ENCODE peak calls at places on chromosomes 3 and 15, in six cellular contexts. One of them, this sample, is unnamed.

GRCh38 chr15:49814709-49815108 is 193.9 kb downstream of the DTWD1 start:
- DNase-seq in thyroid gland: no peak
- DNase-seq in fibroblast of lung: no peak
- DNase-seq in suprapubic skin: no peak
- DNase-seq in heart right ventricle: no peak
- DNase-seq in right atrium auricular region: no peak
- DNase-seq in this sample: no peak

GRCh38 chr3:101703169-101703568 is 16.7 kb upstream of the RPL24 start:
- DNase-seq in fibroblast of lung: no peak
- DNase-seq in right atrium auricular region: no peak
- DNase-seq in suprapubic skin: no peak
- DNase-seq in heart right ventricle: no peak
- DNase-seq in thyroid gland: no peak
- DNase-seq in this sample: no peak

GRCh38 chr15:77118787-77119410 is 48.0 kb upstream of the TSPAN3 start:
- DNase-seq in suprapubic skin: no peak
- DNase-seq in thyroid gland: peak; percentile 52
- DNase-seq in fibroblast of lung: peak; percentile 87
- DNase-seq in heart right ventricle: peak; percentile 60
- DNase-seq in right atrium auricular region: no peak
- DNase-seq in this sample: peak; percentile 47

GRCh38 chr15:91855684-91856553 is 2.4 kb downstream of the SLCO3A1 start:
- DNase-seq in suprapubic skin: no peak
- DNase-seq in right atrium auricular region: no peak
- DNase-seq in thyroid gland: peak; percentile 73
- DNase-seq in fibroblast of lung: no peak
- DNase-seq in heart right ventricle: no peak
- DNase-seq in this sample: peak; percentile 21

GRCh38 chr3:14471690-14472089 is 68.5 kb downstream of the GRIP2 start:
- DNase-seq in heart right ventricle: no peak
- DNase-seq in thyroid gland: no peak
- DNase-seq in right atrium auricular region: no peak
- DNase-seq in fibroblast of lung: no peak
- DNase-seq in suprapubic skin: no peak
- DNase-seq in this sample: no peak

GRCh38 chr15:100338247-100338646 is 3.5 kb downstream of the ADAMTS17 start:
- DNase-seq in thyroid gland: no peak
- DNase-seq in suprapubic skin: no peak
- DNase-seq in fibroblast of lung: no peak
- DNase-seq in heart right ventricle: no peak
- DNase-seq in right atrium auricular region: no peak
- DNase-seq in this sample: peak; percentile 62

GRCh38 chr3:148477375-148477774 is 220.3 kb upstream of the AGTR1 start:
- DNase-seq in right atrium auricular region: no peak
- DNase-seq in thyroid gland: no peak
- DNase-seq in suprapubic skin: no peak
- DNase-seq in heart right ventricle: no peak
- DNase-seq in fibroblast of lung: no peak
- DNase-seq in this sample: no peak

GRCh38 chr3:24682141-24682547 is 187.5 kb upstream of the THRB start:
- DNase-seq in heart right ventricle: no peak
- DNase-seq in right atrium auricular region: no peak
- DNase-seq in thyroid gland: no peak
- DNase-seq in fibroblast of lung: peak; percentile 35
- DNase-seq in suprapubic skin: no peak
- DNase-seq in this sample: no peak

GRCh38 chr15:29821416-29822099 is 710 bp downstream of the TJP1 start:
- DNase-seq in thyroid gland: peak; percentile 78
- DNase-seq in right atrium auricular region: peak; percentile 84
- DNase-seq in suprapubic skin: peak; percentile 85
- DNase-seq in heart right ventricle: peak; percentile 83
- DNase-seq in fibroblast of lung: peak; percentile 79
- DNase-seq in this sample: no peak

GRCh38 chr3:128497305-128498126 is 4.5 kb upstream of the GATA2 start:
- DNase-seq in fibroblast of lung: no peak
- DNase-seq in heart right ventricle: peak; percentile 76
- DNase-seq in suprapubic skin: peak; percentile 80
- DNase-seq in right atrium auricular region: no peak
- DNase-seq in thyroid gland: peak; percentile 56
- DNase-seq in this sample: no peak

GRCh38 chr15:84736375-84736774 is 12.0 kb upstream of the ZNF592 start:
- DNase-seq in fibroblast of lung: no peak
- DNase-seq in suprapubic skin: no peak
- DNase-seq in right atrium auricular region: no peak
- DNase-seq in thyroid gland: no peak
- DNase-seq in heart right ventricle: no peak
- DNase-seq in this sample: no peak

GRCh38 chr3:48404440-48405342 is 25.2 kb downstream of the PLXNB1 start:
- DNase-seq in fibroblast of lung: no peak
- DNase-seq in heart right ventricle: no peak
- DNase-seq in thyroid gland: no peak
- DNase-seq in right atrium auricular region: peak; percentile 57
- DNase-seq in suprapubic skin: peak; percentile 72
- DNase-seq in this sample: no peak

GRCh38 chr3:184391266-184391665 is 11.4 kb downstream of the CHRD start:
- DNase-seq in thyroid gland: no peak
- DNase-seq in suprapubic skin: no peak
- DNase-seq in fibroblast of lung: no peak
- DNase-seq in heart right ventricle: no peak
- DNase-seq in right atrium auricular region: no peak
- DNase-seq in this sample: no peak

GRCh38 chr3:17044844-17045243 is 160.1 kb downstream of the PLCL2 start:
- DNase-seq in fibroblast of lung: no peak
- DNase-seq in heart right ventricle: no peak
- DNase-seq in thyroid gland: no peak
- DNase-seq in suprapubic skin: no peak
- DNase-seq in right atrium auricular region: no peak
- DNase-seq in this sample: no peak

GRCh38 chr15:84992157-84992940 is 10.7 kb downstream of the PDE8A start:
- DNase-seq in fibroblast of lung: peak; percentile 69
- DNase-seq in thyroid gland: no peak
- DNase-seq in suprapubic skin: no peak
- DNase-seq in right atrium auricular region: no peak
- DNase-seq in heart right ventricle: no peak
- DNase-seq in this sample: no peak

GRCh38 chr3:178233371-178233770 is 302.9 kb upstream of the KCNMB2 start:
- DNase-seq in fibroblast of lung: no peak
- DNase-seq in heart right ventricle: no peak
- DNase-seq in thyroid gland: no peak
- DNase-seq in suprapubic skin: no peak
- DNase-seq in right atrium auricular region: no peak
- DNase-seq in this sample: no peak

GRCh38 chr3:136750209-136750921 is 1.8 kb downstream of the STAG1 start:
- DNase-seq in heart right ventricle: no peak
- DNase-seq in fibroblast of lung: peak; percentile 23
- DNase-seq in suprapubic skin: no peak
- DNase-seq in thyroid gland: no peak
- DNase-seq in right atrium auricular region: no peak
- DNase-seq in this sample: no peak

GRCh38 chr15:96337991-96338771 is 7.7 kb downstream of the NR2F2 start:
- DNase-seq in right atrium auricular region: no peak
- DNase-seq in suprapubic skin: no peak
- DNase-seq in fibroblast of lung: peak; percentile 42
- DNase-seq in thyroid gland: no peak
- DNase-seq in heart right ventricle: no peak
- DNase-seq in this sample: no peak

DNA sequence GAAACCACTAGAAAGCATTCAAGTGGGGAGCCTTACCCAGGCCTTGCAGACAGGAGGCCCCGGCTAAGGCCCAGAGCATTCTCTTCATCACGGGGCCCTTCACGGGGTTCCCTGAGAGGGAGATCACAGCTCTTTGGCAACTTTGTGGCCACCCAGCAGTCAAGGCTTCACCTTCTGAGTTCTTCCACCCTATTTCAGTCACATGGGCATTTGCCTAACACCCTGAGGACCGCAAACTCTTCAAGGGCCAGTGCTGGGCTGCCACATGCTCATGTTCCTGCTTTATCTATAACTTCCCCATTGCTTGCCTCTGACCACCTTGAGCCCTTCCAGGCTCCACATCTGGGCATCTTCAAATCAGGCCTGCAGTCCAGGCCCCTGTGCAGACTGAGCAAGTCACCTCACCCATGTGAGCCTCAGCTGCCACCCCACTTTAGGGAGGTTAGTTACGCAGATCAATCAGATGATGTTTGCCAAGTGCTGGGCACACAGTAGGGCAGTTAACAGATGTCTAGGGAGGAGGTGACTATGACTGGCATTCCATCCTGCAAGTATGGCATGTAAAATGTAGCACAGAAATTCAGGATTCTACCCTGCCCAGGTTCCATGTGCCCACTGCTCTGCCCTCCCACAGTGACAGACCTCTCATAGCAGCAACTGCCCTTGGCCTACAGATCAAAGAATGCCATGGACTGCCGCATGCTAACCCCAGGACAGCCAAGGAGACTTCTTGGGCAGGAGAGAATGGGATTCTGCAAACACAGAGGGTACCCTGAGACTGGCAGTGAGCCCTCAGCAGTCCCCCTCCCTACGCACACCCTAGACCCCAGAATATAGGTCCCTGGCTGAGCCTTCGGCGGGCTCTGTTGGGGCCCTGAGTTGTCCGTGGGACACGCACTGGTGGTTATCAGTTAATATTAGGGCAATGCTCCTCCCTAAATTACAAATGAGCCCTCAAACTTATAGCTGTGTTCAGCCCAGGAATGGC is 37.5 kb upstream of the ZNF710 start:
- DNase-seq in right atrium auricular region: no peak
- DNase-seq in fibroblast of lung: no peak
- DNase-seq in heart right ventricle: no peak
- DNase-seq in thyroid gland: no peak
- DNase-seq in suprapubic skin: no peak
- DNase-seq in this sample: no peak
- H3K27ac ChIP-seq in right atrium auricular region: no peak overlapping the region
- H3K27ac ChIP-seq in fibroblast of lung: no peak overlapping the region
- H3K27ac ChIP-seq in heart right ventricle: no peak overlapping the region
- H3K27ac ChIP-seq in thyroid gland: peak overlapping the region; percentile 23
- H3K27ac ChIP-seq in suprapubic skin: no peak overlapping the region
- H3K27ac ChIP-seq in this sample: no peak overlapping the region

GRCh38 chr3:13021141-13021933 is 51.9 kb downstream of the IQSEC1 start:
- DNase-seq in thyroid gland: peak; percentile 38
- DNase-seq in suprapubic skin: no peak
- DNase-seq in heart right ventricle: no peak
- DNase-seq in fibroblast of lung: no peak
- DNase-seq in right atrium auricular region: no peak
- DNase-seq in this sample: no peak

GRCh38 chr3:13019243-13019701 is 54.0 kb downstream of the IQSEC1 start:
- DNase-seq in right atrium auricular region: peak; percentile 76
- DNase-seq in heart right ventricle: peak; percentile 69
- DNase-seq in fibroblast of lung: peak; percentile 83
- DNase-seq in suprapubic skin: no peak
- DNase-seq in thyroid gland: peak; percentile 82
- DNase-seq in this sample: no peak

GRCh38 chr3:13019706-13020105 is 53.5 kb downstream of the IQSEC1 start:
- DNase-seq in suprapubic skin: no peak
- DNase-seq in thyroid gland: no peak
- DNase-seq in heart right ventricle: no peak
- DNase-seq in fibroblast of lung: no peak
- DNase-seq in right atrium auricular region: no peak
- DNase-seq in this sample: no peak

GRCh38 chr3:13018561-13019242 is 54.5 kb downstream of the IQSEC1 start:
- DNase-seq in heart right ventricle: no peak
- DNase-seq in suprapubic skin: no peak
- DNase-seq in thyroid gland: peak; percentile 50
- DNase-seq in right atrium auricular region: no peak
- DNase-seq in fibroblast of lung: no peak
- DNase-seq in this sample: no peak

GRCh38 chr3:13020159-13020558 is 53.1 kb downstream of the IQSEC1 start:
- DNase-seq in suprapubic skin: no peak
- DNase-seq in thyroid gland: no peak
- DNase-seq in right atrium auricular region: no peak
- DNase-seq in heart right ventricle: no peak
- DNase-seq in fibroblast of lung: no peak
- DNase-seq in this sample: no peak
- H3K4me3 ChIP-seq in suprapubic skin: no peak overlapping the region
- H3K4me3 ChIP-seq in thyroid gland: no peak overlapping the region
- H3K4me3 ChIP-seq in right atrium auricular region: no peak overlapping the region
- H3K4me3 ChIP-seq in heart right ventricle: no peak overlapping the region
- H3K4me3 ChIP-seq in fibroblast of lung: no peak overlapping the region
- H3K4me3 ChIP-seq in this sample: no peak overlapping the region

GRCh38 chr15:59946084-59946483 is 58.0 kb upstream of the FOXB1 start:
- DNase-seq in suprapubic skin: no peak
- DNase-seq in right atrium auricular region: no peak
- DNase-seq in heart right ventricle: no peak
- DNase-seq in thyroid gland: no peak
- DNase-seq in fibroblast of lung: no peak
- DNase-seq in this sample: no peak

GRCh38 chr15:59941612-59942011 is 62.5 kb upstream of the FOXB1 start:
- DNase-seq in thyroid gland: no peak
- DNase-seq in suprapubic skin: no peak
- DNase-seq in fibroblast of lung: no peak
- DNase-seq in right atrium auricular region: no peak
- DNase-seq in heart right ventricle: no peak
- DNase-seq in this sample: no peak

DNA sequence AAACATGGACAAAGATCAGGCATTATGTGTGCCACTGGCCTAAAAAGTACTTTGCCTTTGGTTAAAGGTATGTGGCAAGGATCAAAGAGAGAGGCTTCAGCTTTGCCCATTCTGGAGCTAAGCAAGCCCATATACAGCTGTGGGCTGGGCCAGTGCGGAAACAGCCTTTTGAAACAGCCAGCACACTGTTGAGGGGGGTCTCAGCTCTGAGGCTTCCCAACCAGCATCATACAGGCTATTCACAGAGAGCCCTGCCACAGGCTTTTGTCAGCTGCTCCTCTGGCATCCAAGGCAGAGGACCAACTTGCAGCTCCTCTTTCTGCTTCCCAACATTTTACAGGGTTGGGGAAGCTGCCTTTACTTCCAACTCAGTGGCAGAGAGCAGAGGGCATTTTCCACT is 63.2 kb upstream of the FOXB1 start:
- DNase-seq in fibroblast of lung: no peak
- DNase-seq in suprapubic skin: no peak
- DNase-seq in thyroid gland: no peak
- DNase-seq in heart right ventricle: no peak
- DNase-seq in right atrium auricular region: no peak
- DNase-seq in this sample: no peak
- H3K27ac ChIP-seq in fibroblast of lung: no peak overlapping the region
- H3K27ac ChIP-seq in suprapubic skin: no peak overlapping the region
- H3K27ac ChIP-seq in thyroid gland: no peak overlapping the region
- H3K27ac ChIP-seq in heart right ventricle: no peak overlapping the region
- H3K27ac ChIP-seq in right atrium auricular region: no peak overlapping the region
- H3K27ac ChIP-seq in this sample: no peak overlapping the region

DNA sequence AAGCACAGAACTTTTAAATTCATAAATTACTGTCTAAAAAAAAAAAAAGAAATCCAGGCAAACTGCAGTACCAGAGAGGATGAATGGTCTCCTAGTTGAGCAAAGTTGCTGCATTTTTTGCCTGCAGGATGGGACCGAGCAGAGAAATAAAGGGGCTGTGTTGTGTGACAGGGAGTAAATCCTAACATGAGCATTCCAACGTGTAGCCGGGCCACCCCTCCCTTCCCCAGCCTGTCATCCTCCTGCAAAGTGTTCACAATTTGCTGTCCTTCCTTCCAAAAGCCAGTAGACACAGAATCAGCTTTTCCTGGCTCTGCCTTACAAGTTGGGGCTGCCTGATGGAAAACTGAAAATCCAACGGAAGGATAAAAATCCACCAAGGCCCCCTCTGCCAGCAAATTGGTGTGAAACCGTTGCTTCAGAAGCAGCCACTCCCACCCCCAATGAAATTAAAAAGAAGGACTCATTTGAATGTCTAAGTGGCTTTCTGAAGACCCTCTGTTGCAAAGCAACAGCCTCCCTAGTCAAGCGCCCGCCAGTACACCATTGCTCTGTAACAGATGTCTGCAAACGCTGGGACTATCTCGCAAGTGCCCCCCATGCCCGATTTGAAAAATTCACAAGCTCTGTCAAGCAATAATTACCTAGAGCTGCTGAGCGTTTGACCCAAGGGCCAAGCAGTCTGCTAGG is 710 bp downstream of the FRMD4B start:
- DNase-seq in heart right ventricle: no peak
- DNase-seq in right atrium auricular region: no peak
- DNase-seq in fibroblast of lung: no peak
- DNase-seq in thyroid gland: no peak
- DNase-seq in suprapubic skin: no peak
- DNase-seq in this sample: no peak
- H3K4me3 ChIP-seq in heart right ventricle: peak overlapping the region; percentile 68
- H3K4me3 ChIP-seq in right atrium auricular region: peak overlapping the region; percentile 50
- H3K4me3 ChIP-seq in fibroblast of lung: no peak overlapping the region
- H3K4me3 ChIP-seq in thyroid gland: no peak overlapping the region
- H3K4me3 ChIP-seq in suprapubic skin: peak overlapping the region; percentile 72
- H3K4me3 ChIP-seq in this sample: peak overlapping the region; percentile 57

This sample was measured in esophagus muscularis mucosa.